ENCODE peak calls at places on chromosome 7, in eight cellular contexts. R, S, K, V, C, X, M and N are unnamed samples.

GRCh38 chr7:47458057-47458456 is 123.9 kb downstream of the TNS3 start:
- DNase-seq in R (peak), S (no peak), K (no peak), V (no peak), C (no peak), X (peak), M (no peak), N (no peak)

GRCh38 chr7:100510437-100511239 is 26.9 kb downstream of the NYAP1 start:
- DNase-seq in R (no peak), S (no peak), K (no peak), V (no peak), C (no peak), X (no peak), M (no peak), N (no peak)

GRCh38 chr7:17623546-17624185 is 316.6 kb downstream of the SNX13 start:
- DNase-seq in R (no peak), S (no peak), K (no peak), V (no peak), C (no peak), X (no peak), M (no peak), N (no peak)

GRCh38 chr7:78605131-78605530 is 806.6 kb downstream of the PHTF2 start:
- DNase-seq in R (no peak), S (no peak), K (no peak), V (no peak), C (no peak), X (no peak), M (no peak), N (no peak)

GRCh38 chr7:148849393-148850098 is 34.5 kb downstream of the EZH2 start:
- DNase-seq in R (no peak), S (no peak), K (no peak), V (no peak), C (no peak), X (no peak), M (no peak), N (no peak)

GRCh38 chr7:35725280-35725680 is 30.3 kb upstream of the HERPUD2 start:
- DNase-seq in R (no peak), S (peak), K (no peak), V (no peak), C (no peak), X (peak), M (no peak), N (no peak)

GRCh38 chr7:95723583-95724180 is 48.7 kb upstream of the DYNC1I1 start:
- DNase-seq in R (peak), S (no peak), K (no peak), V (peak), C (peak), X (no peak), M (peak), N (no peak)

GRCh38 chr7:959271-959670 is 4.8 kb upstream of the ADAP1 start:
- DNase-seq in R (no peak), S (no peak), K (no peak), V (no peak), C (no peak), X (no peak), M (no peak), N (no peak)

GRCh38 chr7:7201583-7202374 is 19.4 kb downstream of the C1GALT1 start:
- DNase-seq in R (no peak), S (peak), K (peak), V (no peak), C (peak), X (peak), M (peak), N (no peak)

GRCh38 chr7:20306499-20306946 is 24.2 kb upstream of the ITGB8 start:
- DNase-seq in R (no peak), S (no peak), K (no peak), V (no peak), C (no peak), X (peak), M (no peak), N (no peak)

GRCh38 chr7:149171894-149172533 is 23.3 kb upstream of the ZNF282 start:
- DNase-seq in R (no peak), S (no peak), K (no peak), V (no peak), C (no peak), X (no peak), M (no peak), N (no peak)

GRCh38 chr7:98855610-98856009 is 14.2 kb downstream of the TMEM130 start:
- DNase-seq in R (no peak), S (no peak), K (no peak), V (no peak), C (no peak), X (no peak), M (no peak), N (no peak)

GRCh38 chr7:133036290-133036689 is 45.6 kb downstream of the CHCHD3 start:
- DNase-seq in R (no peak), S (no peak), K (no peak), V (no peak), C (no peak), X (no peak), M (no peak), N (no peak)

GRCh38 chr7:44666566-44666965 is 60.1 kb downstream of the OGDH start:
- DNase-seq in R (no peak), S (no peak), K (no peak), V (no peak), C (no peak), X (no peak), M (no peak), N (no peak)

GRCh38 chr7:116772423-116772852 is 89.9 kb upstream of the CAPZA2 start:
- DNase-seq in R (no peak), S (no peak), K (no peak), V (no peak), C (no peak), X (no peak), M (no peak), N (no peak)

GRCh38 chr7:148624735-148625134 is 34.2 kb downstream of the C7orf33 start:
- DNase-seq in R (no peak), S (no peak), K (no peak), V (no peak), C (no peak), X (no peak), M (no peak), N (no peak)

GRCh38 chr7:33754933-33755928 is 150.1 kb upstream of the BMPER start:
- DNase-seq in R (no peak), S (no peak), K (no peak), V (peak), C (no peak), X (no peak), M (peak), N (no peak)

GRCh38 chr7:27661776-27662489 is 750 bp downstream of the HIBADH start:
- DNase-seq in R (no peak), S (peak), K (no peak), V (peak), C (peak), X (peak), M (no peak), N (no peak)

GRCh38 chr7:50423860-50424259 is 26.3 kb downstream of the FIGNL1 start:
- DNase-seq in R (no peak), S (no peak), K (no peak), V (no peak), C (no peak), X (no peak), M (no peak), N (no peak)

GRCh38 chr7:85774931-85775330 is 588.1 kb upstream of the SEMA3D start:
- DNase-seq in R (no peak), S (no peak), K (no peak), V (no peak), C (no peak), X (no peak), M (no peak), N (no peak)

GRCh38 chr7:27237735-27238334 is 4.8 kb upstream of the EVX1 start:
- DNase-seq in R (no peak), S (no peak), K (no peak), V (no peak), C (peak), X (no peak), M (no peak), N (no peak)

GRCh38 chr7:50837965-50838364 is 55.3 kb upstream of the GRB10 start:
- DNase-seq in R (no peak), S (no peak), K (no peak), V (no peak), C (no peak), X (no peak), M (no peak), N (no peak)